ENCODE peak calls at places on chromosomes 13 and 19, in ten cellular contexts. One of them, this sample, is unnamed.
A peak's percentile ranks its signal among the peaks of the same experiment; 100 is the strongest.

GRCh38 chr13:100341327-100341726 is 247.3 kb downstream of the GGACT start:
- DNase-seq in K562: no peak
- DNase-seq in uterus: no peak
- DNase-seq in psoas muscle: no peak
- DNase-seq in AG04450: no peak
- DNase-seq in tibial nerve: no peak
- DNase-seq in colonic mucosa: no peak
- DNase-seq in fibroblast of lung: no peak
- DNase-seq in PC-3: no peak
- DNase-seq in pancreas: no peak
- DNase-seq in this sample: no peak

GRCh38 chr19:35975608-35976214 is 19.3 kb upstream of the SDHAF1 start:
- DNase-seq in K562: peak; percentile 45
- DNase-seq in uterus: no peak
- DNase-seq in psoas muscle: no peak
- DNase-seq in AG04450: no peak
- DNase-seq in tibial nerve: no peak
- DNase-seq in colonic mucosa: no peak
- DNase-seq in fibroblast of lung: peak; percentile 21
- DNase-seq in PC-3: peak; percentile 18
- DNase-seq in pancreas: no peak
- DNase-seq in this sample: no peak

GRCh38 chr19:19535311-19536191 is 2.5 kb upstream of the CILP2 start:
- DNase-seq in K562: no peak
- DNase-seq in uterus: no peak
- DNase-seq in psoas muscle: no peak
- DNase-seq in AG04450: no peak
- DNase-seq in tibial nerve: no peak
- DNase-seq in colonic mucosa: no peak
- DNase-seq in fibroblast of lung: no peak
- DNase-seq in PC-3: no peak
- DNase-seq in pancreas: no peak
- DNase-seq in this sample: no peak

GRCh38 chr13:80562423-80562822 is 221.5 kb upstream of the SPRY2 start:
- DNase-seq in K562: peak; percentile 2
- DNase-seq in uterus: no peak
- DNase-seq in psoas muscle: no peak
- DNase-seq in AG04450: no peak
- DNase-seq in tibial nerve: no peak
- DNase-seq in colonic mucosa: no peak
- DNase-seq in fibroblast of lung: no peak
- DNase-seq in PC-3: peak; percentile 5
- DNase-seq in pancreas: no peak
- DNase-seq in this sample: no peak

GRCh38 chr19:30791116-30791515 is 418.9 kb downstream of the ZNF536 start:
- DNase-seq in K562: no peak
- DNase-seq in uterus: peak; percentile 62
- DNase-seq in psoas muscle: no peak
- DNase-seq in AG04450: no peak
- DNase-seq in tibial nerve: no peak
- DNase-seq in colonic mucosa: no peak
- DNase-seq in fibroblast of lung: no peak
- DNase-seq in PC-3: no peak
- DNase-seq in pancreas: no peak
- DNase-seq in this sample: no peak

GRCh38 chr19:292951-293350 is 1.7 kb upstream of the PLPP2 start:
- DNase-seq in K562: no peak
- DNase-seq in uterus: no peak
- DNase-seq in psoas muscle: no peak
- DNase-seq in AG04450: no peak
- DNase-seq in tibial nerve: no peak
- DNase-seq in colonic mucosa: no peak
- DNase-seq in fibroblast of lung: no peak
- DNase-seq in PC-3: no peak
- DNase-seq in pancreas: no peak
- DNase-seq in this sample: no peak

GRCh38 chr19:5356428-5356827 is 15.8 kb upstream of the PTPRS start:
- DNase-seq in K562: no peak
- DNase-seq in uterus: no peak
- DNase-seq in psoas muscle: no peak
- DNase-seq in AG04450: no peak
- DNase-seq in tibial nerve: no peak
- DNase-seq in colonic mucosa: no peak
- DNase-seq in fibroblast of lung: no peak
- DNase-seq in PC-3: no peak
- DNase-seq in pancreas: no peak
- DNase-seq in this sample: no peak

GRCh38 chr19:53308339-53308811 is 25.2 kb upstream of the ZNF845 start:
- DNase-seq in K562: peak; percentile 23
- DNase-seq in uterus: no peak
- DNase-seq in psoas muscle: no peak
- DNase-seq in AG04450: no peak
- DNase-seq in tibial nerve: no peak
- DNase-seq in colonic mucosa: no peak
- DNase-seq in fibroblast of lung: peak; percentile 9
- DNase-seq in PC-3: no peak
- DNase-seq in pancreas: no peak
- DNase-seq in this sample: peak; percentile 79

GRCh38 chr13:44174769-44175425 is 198.7 kb upstream of the SERP2 start:
- DNase-seq in K562: peak; percentile 53
- DNase-seq in uterus: no peak
- DNase-seq in psoas muscle: no peak
- DNase-seq in AG04450: no peak
- DNase-seq in tibial nerve: no peak
- DNase-seq in colonic mucosa: no peak
- DNase-seq in fibroblast of lung: peak; percentile 46
- DNase-seq in PC-3: no peak
- DNase-seq in pancreas: no peak
- DNase-seq in this sample: no peak

GRCh38 chr13:103187621-103188020 is 121.4 kb upstream of the SLC10A2 start:
- DNase-seq in K562: no peak
- DNase-seq in uterus: no peak
- DNase-seq in psoas muscle: no peak
- DNase-seq in AG04450: no peak
- DNase-seq in tibial nerve: no peak
- DNase-seq in colonic mucosa: no peak
- DNase-seq in fibroblast of lung: no peak
- DNase-seq in PC-3: no peak
- DNase-seq in pancreas: no peak
- DNase-seq in this sample: peak; percentile 33

DNA sequence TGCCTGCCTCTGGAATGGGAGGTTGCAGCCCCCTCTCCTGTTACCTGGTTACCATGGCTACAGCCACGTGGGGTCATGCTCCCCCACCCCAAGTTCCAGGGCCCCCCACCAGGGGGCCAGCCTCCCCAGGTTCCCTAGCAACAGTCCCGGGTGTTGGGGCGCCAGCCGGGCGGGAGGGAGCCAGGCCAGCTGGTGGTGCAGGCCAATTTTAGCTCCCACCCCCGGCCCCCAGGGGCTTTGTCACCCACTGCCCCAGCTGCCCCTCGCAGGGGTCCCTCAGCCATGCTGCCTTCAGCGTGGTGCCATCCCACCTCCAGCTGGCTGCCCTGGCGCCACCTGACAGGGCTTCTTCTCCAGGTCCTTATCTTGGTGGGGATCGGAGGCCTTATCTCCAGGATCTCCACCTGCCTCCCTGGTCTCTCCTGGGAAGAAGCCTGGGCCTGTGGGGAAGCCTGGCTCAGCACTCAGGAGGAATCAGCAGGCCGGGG is 3.0 kb downstream of the MARK4 start:
- DNase-seq in K562: peak; percentile 26
- DNase-seq in uterus: no peak
- DNase-seq in psoas muscle: no peak
- DNase-seq in AG04450: no peak
- DNase-seq in tibial nerve: no peak
- DNase-seq in colonic mucosa: no peak
- DNase-seq in fibroblast of lung: no peak
- DNase-seq in PC-3: no peak
- DNase-seq in pancreas: no peak
- DNase-seq in this sample: no peak
- TF ChIP-seq CTCF in K562: peak; percentile 51
- TF ChIP-seq CTCF in uterus: no peak
- TF ChIP-seq CTCF in psoas muscle: peak; percentile 4
- TF ChIP-seq CTCF in AG04450: peak; percentile 34
- TF ChIP-seq CTCF in tibial nerve: no peak
- TF ChIP-seq CTCF in colonic mucosa: no peak
- TF ChIP-seq CTCF in fibroblast of lung: peak; percentile 9
- TF ChIP-seq CTCF in PC-3: peak; percentile 19
- TF ChIP-seq CTCF in pancreas: no peak
- TF ChIP-seq CTCF in this sample: peak; percentile 16

DNA sequence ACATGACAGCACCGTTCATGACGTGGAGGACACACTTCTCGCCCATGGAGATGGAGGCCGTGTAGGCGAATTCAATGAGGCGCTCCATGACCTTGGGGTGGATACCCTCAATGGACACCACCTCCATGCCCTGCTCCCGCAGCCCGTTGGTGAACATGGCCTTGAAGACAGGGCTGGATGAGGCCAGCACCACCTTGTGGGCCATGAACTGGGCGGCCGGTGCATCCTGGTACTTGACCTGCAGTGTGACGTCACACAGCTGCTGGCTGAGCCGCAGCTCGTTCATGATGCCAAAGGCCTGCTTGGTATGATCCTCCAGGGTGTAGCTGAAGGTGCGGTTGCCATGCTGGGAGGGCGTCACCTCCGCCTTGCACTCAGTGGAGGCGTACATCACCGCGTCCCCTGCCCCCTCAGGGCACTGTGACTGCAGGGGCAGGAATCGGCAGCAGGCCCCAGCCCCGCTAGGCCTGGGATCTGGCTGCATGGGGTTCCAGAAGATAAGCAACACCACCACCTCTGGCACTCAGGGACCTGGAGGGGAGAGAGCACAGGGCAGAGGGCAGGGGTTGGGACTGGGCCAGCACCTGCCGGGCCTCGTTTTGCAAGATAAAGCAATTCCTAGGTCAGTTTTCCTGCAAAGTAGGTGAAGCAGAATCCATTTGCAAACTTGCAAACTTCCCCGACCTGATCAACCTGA is 3.5 kb downstream of the KEAP1 start:
- DNase-seq in K562: no peak
- DNase-seq in uterus: no peak
- DNase-seq in psoas muscle: no peak
- DNase-seq in AG04450: no peak
- DNase-seq in tibial nerve: no peak
- DNase-seq in colonic mucosa: no peak
- DNase-seq in fibroblast of lung: no peak
- DNase-seq in PC-3: no peak
- DNase-seq in pancreas: no peak
- DNase-seq in this sample: no peak
- H3K27ac ChIP-seq in K562: no peak overlapping the region
- H3K27ac ChIP-seq in uterus: no peak overlapping the region
- H3K27ac ChIP-seq in psoas muscle: no peak overlapping the region
- H3K27ac ChIP-seq in AG04450: no peak overlapping the region
- H3K27ac ChIP-seq in tibial nerve: peak overlapping the region; percentile 31
- H3K27ac ChIP-seq in colonic mucosa: no peak overlapping the region
- H3K27ac ChIP-seq in fibroblast of lung: no peak overlapping the region
- H3K27ac ChIP-seq in PC-3: no peak overlapping the region
- H3K27ac ChIP-seq in pancreas: no peak overlapping the region
- H3K27ac ChIP-seq in this sample: no peak overlapping the region

GRCh38 chr19:9251236-9251635 is 506 bp downstream of the OR7E24 start:
- DNase-seq in K562: no peak
- DNase-seq in uterus: no peak
- DNase-seq in psoas muscle: no peak
- DNase-seq in AG04450: no peak
- DNase-seq in tibial nerve: no peak
- DNase-seq in colonic mucosa: no peak
- DNase-seq in fibroblast of lung: no peak
- DNase-seq in PC-3: peak; percentile 57
- DNase-seq in pancreas: no peak
- DNase-seq in this sample: no peak
- H3K9me3 ChIP-seq in K562: no peaks in the 10 kb centered on the region
- H3K9me3 ChIP-seq in uterus: no peaks in the 10 kb centered on the region
- H3K9me3 ChIP-seq in psoas muscle: no peaks in the 10 kb centered on the region
- H3K9me3 ChIP-seq in AG04450: peaks cover 29% of the 10 kb centered on the region
- H3K9me3 ChIP-seq in tibial nerve: peaks cover 26% of the 10 kb centered on the region
- H3K9me3 ChIP-seq in colonic mucosa: no peaks in the 10 kb centered on the region
- H3K9me3 ChIP-seq in fibroblast of lung: no peaks in the 10 kb centered on the region
- H3K9me3 ChIP-seq in PC-3: peaks cover 14% of the 10 kb centered on the region
- H3K9me3 ChIP-seq in pancreas: no peaks in the 10 kb centered on the region
- H3K9me3 ChIP-seq in this sample: no peaks in the 10 kb centered on the region

GRCh38 chr19:57665261-57665806 is 3.4 kb upstream of the ZSCAN4 start:
- DNase-seq in K562: no peak
- DNase-seq in uterus: no peak
- DNase-seq in psoas muscle: no peak
- DNase-seq in AG04450: no peak
- DNase-seq in tibial nerve: no peak
- DNase-seq in colonic mucosa: no peak
- DNase-seq in fibroblast of lung: no peak
- DNase-seq in PC-3: no peak
- DNase-seq in pancreas: no peak
- DNase-seq in this sample: no peak
- TF ChIP-seq CTCF in K562: no peak
- TF ChIP-seq CTCF in uterus: no peak
- TF ChIP-seq CTCF in psoas muscle: no peak
- TF ChIP-seq CTCF in AG04450: no peak
- TF ChIP-seq CTCF in tibial nerve: no peak
- TF ChIP-seq CTCF in colonic mucosa: no peak
- TF ChIP-seq CTCF in fibroblast of lung: no peak
- TF ChIP-seq CTCF in PC-3: no peak
- TF ChIP-seq CTCF in pancreas: no peak
- TF ChIP-seq CTCF in this sample: no peak

GRCh38 chr13:110455941-110456340 is 105.6 kb downstream of the RAB20 start:
- DNase-seq in K562: peak; percentile 88
- DNase-seq in uterus: peak; percentile 67
- DNase-seq in psoas muscle: peak; percentile 72
- DNase-seq in AG04450: peak; percentile 20
- DNase-seq in tibial nerve: peak; percentile 71
- DNase-seq in colonic mucosa: peak; percentile 83
- DNase-seq in fibroblast of lung: peak; percentile 70
- DNase-seq in PC-3: peak; percentile 78
- DNase-seq in pancreas: peak; percentile 73
- DNase-seq in this sample: peak; percentile 95
- H3K27ac ChIP-seq in K562: no peak overlapping the region
- H3K27ac ChIP-seq in uterus: peak overlapping the region; percentile 18
- H3K27ac ChIP-seq in psoas muscle: no peak overlapping the region
- H3K27ac ChIP-seq in AG04450: peak overlapping the region; percentile 11
- H3K27ac ChIP-seq in tibial nerve: peak overlapping the region; percentile 57
- H3K27ac ChIP-seq in colonic mucosa: no peak overlapping the region
- H3K27ac ChIP-seq in fibroblast of lung: no peak overlapping the region
- H3K27ac ChIP-seq in PC-3: no peak overlapping the region
- H3K27ac ChIP-seq in pancreas: no peak overlapping the region
- H3K27ac ChIP-seq in this sample: no peak overlapping the region